ENCODE peak calls at places on chromosomes 16 and 17, in four cellular contexts. R is cardiac fibroblast; J is mucosa of descending colon; H is CD8-positive, alpha-beta T cell. Q is an unnamed sample.

GRCh38 chr17:82671071-82671470 is 22.8 kb upstream of the WDR45B start:
- DNase-seq in R (no peak), J (peak; percentile 7), H (no peak), Q (no peak)

GRCh38 chr16:5642470-5642869 is 544.9 kb upstream of the EEF2KMT start:
- DNase-seq in R (no peak), J (no peak), H (no peak), Q (no peak)

GRCh38 chr17:75891605-75892555 is 4.9 kb downstream of the TRIM65 start:
- DNase-seq in R (no peak), J (no peak), H (no peak), Q (no peak)

GRCh38 chr17:83053021-83053778 is 26.2 kb upstream of the METRNL start:
- DNase-seq in R (no peak), J (no peak), H (no peak), Q (peak; percentile 14)

GRCh38 chr17:78172284-78173024 is 4.1 kb downstream of the SYNGR2 start:
- DNase-seq in R (no peak), J (peak; percentile 92), H (no peak), Q (no peak)

GRCh38 chr17:32265192-32265895 is at the start of gene RHBDL3:
- DNase-seq in R (no peak), J (no peak), H (no peak), Q (no peak)

GRCh38 chr17:32452281-32452680 is 8.0 kb downstream of the PSMD11 start:
- DNase-seq in R (no peak), J (no peak), H (no peak), Q (no peak)

GRCh38 chr16:1980770-1981087 is 540 bp downstream of the NOXO1 start:
- DNase-seq in R (no peak), J (no peak), H (no peak), Q (no peak)

GRCh38 chr16:85234310-85235235 is 122.3 kb upstream of the CIBAR2 start:
- DNase-seq in R (peak; percentile 32), J (peak; percentile 64), H (no peak), Q (peak; percentile 80)

GRCh38 chr16:83244057-83244456 is 563.7 kb upstream of the HSBP1 start:
- DNase-seq in R (no peak), J (no peak), H (no peak), Q (no peak)

GRCh38 chr17:42247734-42248133 is 28.5 kb downstream of the STAT5B start:
- DNase-seq in R (peak; percentile 85), J (no peak), H (no peak), Q (peak; percentile 61)

GRCh38 chr17:50117202-50118040 is 12.5 kb downstream of the SAMD14 start:
- DNase-seq in R (peak; percentile 39), J (peak; percentile 69), H (peak; percentile 40), Q (peak; percentile 50)

GRCh38 chr16:28063611-28064061 is at the start of gene GSG1L:
- DNase-seq in R (no peak), J (peak; percentile 14), H (no peak), Q (no peak)

GRCh38 chr16:86383488-86384262 is 126.7 kb upstream of the FOXF1 start:
- DNase-seq in R (peak; percentile 88), J (no peak), H (no peak), Q (peak; percentile 89)

GRCh38 chr17:81142301-81143199 is 22.8 kb upstream of the PVALEF start:
- DNase-seq in R (peak; percentile 79), J (no peak), H (peak; percentile 44), Q (peak; percentile 79)

GRCh38 chr17:76446449-76447231 is 6.3 kb downstream of the UBE2O start:
- DNase-seq in R (peak; percentile 85), J (no peak), H (no peak), Q (peak; percentile 78)

GRCh38 chr17:66455022-66455547 is 152.7 kb downstream of the PRKCA start:
- DNase-seq in R (no peak), J (no peak), H (no peak), Q (no peak)

GRCh38 chr17:4903051-4903818 is at the start of gene CHRNE:
- DNase-seq in R (peak; percentile 84), J (peak; percentile 79), H (peak; percentile 67), Q (peak; percentile 84)

GRCh38 chr16:64250866-64251265 is 871.0 kb downstream of the CDH11 start:
- DNase-seq in R (peak; percentile 2), J (no peak), H (no peak), Q (peak; percentile 60)

GRCh38 chr16:85898521-85899442 is at the start of gene IRF8:
- DNase-seq in R (peak; percentile 17), J (peak; percentile 92), H (peak; percentile 51), Q (no peak)

GRCh38 chr17:29251969-29252866 is 5.6 kb downstream of the CRYBA1 start:
- DNase-seq in R (peak; percentile 58), J (no peak), H (no peak), Q (peak; percentile 62)
- TF ChIP-seq CTCF in R (peak; percentile 49), J (no peak), H (peak; percentile 63), Q (peak; percentile 54)

GRCh38 chr17:40404003-40404402 is 13.7 kb downstream of the TOP2A start:
- DNase-seq in R (no peak), J (no peak), H (no peak), Q (peak; percentile 6)
- H3K4me3 ChIP-seq in R (no peak overlapping the region), J (no peak overlapping the region), H (no peak overlapping the region), Q (no peak overlapping the region)

GRCh38 chr16:9965079-9965478 is 217.1 kb downstream of the GRIN2A start:
- DNase-seq in R (no peak), J (no peak), H (no peak), Q (no peak)

GRCh38 chr16:9966569-9967157 is 215.6 kb downstream of the GRIN2A start:
- DNase-seq in R (peak; percentile 0), J (no peak), H (no peak), Q (peak; percentile 2)

GRCh38 chr16:9970796-9971195 is 211.4 kb downstream of the GRIN2A start:
- DNase-seq in R (no peak), J (no peak), H (no peak), Q (no peak)

GRCh38 chr16:9971907-9972306 is 210.3 kb downstream of the GRIN2A start:
- DNase-seq in R (no peak), J (no peak), H (no peak), Q (no peak)

GRCh38 chr16:9969580-9969979 is 212.6 kb downstream of the GRIN2A start:
- DNase-seq in R (no peak), J (no peak), H (no peak), Q (no peak)
- TF ChIP-seq CTCF in R (no peak), J (no peak), H (no peak), Q (no peak)

GRCh38 chr17:58329035-58329807 is 626 bp upstream of the TSPOAP1 start:
- DNase-seq in R (no peak), J (peak; percentile 78), H (peak; percentile 68), Q (no peak)
- H3K4me3 ChIP-seq in R (no peak overlapping the region), J (no peak overlapping the region), H (peak overlapping the region; percentile 90), Q (no peak overlapping the region)

GRCh38 chr17:70739046-70739445 is 569.7 kb downstream of the KCNJ2 start:
- DNase-seq in R (no peak), J (no peak), H (no peak), Q (no peak)
- TF ChIP-seq CTCF in R (no peak), J (no peak), H (no peak), Q (no peak)

Q was measured in fibroblast of the aortic adventitia.